ENCODE peak calls at places on chromosomes 3 and 15, in six cellular contexts. O, A, Z, J, F and U are unnamed samples.

GRCh38 chr15:26102988-26103387 is 239.9 kb upstream of the ATP10A start:
- DNase-seq in J (no peak), Z (no peak), O (no peak), F (peak), A (no peak), U (no peak)

GRCh38 chr15:40926659-40927496 is 2.3 kb upstream of the DLL4 start:
- DNase-seq in J (no peak), A (no peak), Z (no peak), F (no peak), O (no peak), U (no peak)

GRCh38 chr15:27059610-27060202 is 88.7 kb downstream of the GABRG3 start:
- DNase-seq in A (no peak), Z (peak), O (peak), J (peak), F (peak), U (peak)

GRCh38 chr15:100725121-100726069 is 123.0 kb downstream of the ASB7 start:
- DNase-seq in O (peak), J (peak), F (peak), Z (peak), A (no peak), U (peak)

GRCh38 chr3:33682770-33683169 is 35.3 kb downstream of the CLASP2 start:
- DNase-seq in A (no peak), F (no peak), Z (no peak), J (no peak), O (no peak), U (no peak)

GRCh38 chr3:173548261-173548660 is 150.7 kb downstream of the NLGN1 start:
- DNase-seq in A (no peak), J (no peak), O (no peak), F (no peak), Z (no peak), U (no peak)

GRCh38 chr3:140736863-140737460 is 59.1 kb downstream of the TRIM42 start:
- DNase-seq in A (peak), O (peak), J (peak), F (peak), Z (no peak), U (peak)

GRCh38 chr3:65945480-65945879 is 93.2 kb downstream of the MAGI1 start:
- DNase-seq in J (no peak), Z (no peak), F (peak), A (no peak), O (peak), U (no peak)

GRCh38 chr3:179658584-179658983 is 5.7 kb downstream of the USP13 start:
- DNase-seq in J (no peak), Z (no peak), O (no peak), F (no peak), A (no peak), U (no peak)

GRCh38 chr15:51193526-51193925 is 98.8 kb upstream of the TNFAIP8L3 start:
- DNase-seq in A (no peak), Z (no peak), F (no peak), J (peak), O (peak), U (peak)

GRCh38 chr3:157810924-157811718 is 295.1 kb downstream of the SHOX2 start:
- DNase-seq in J (no peak), F (no peak), A (no peak), Z (no peak), O (no peak), U (peak)

GRCh38 chr3:171286580-171287249 is 173.5 kb downstream of the TNIK start:
- DNase-seq in A (no peak), Z (no peak), J (no peak), O (peak), F (peak), U (peak)

GRCh38 chr3:55484191-55484644 is 2.9 kb downstream of the WNT5A start:
- DNase-seq in A (no peak), F (peak), O (no peak), Z (no peak), J (no peak), U (no peak)
- H3K4me3 ChIP-seq in A (no peak), F (peak), O (peak), Z (no peak), J (peak), U (peak)

DNA sequence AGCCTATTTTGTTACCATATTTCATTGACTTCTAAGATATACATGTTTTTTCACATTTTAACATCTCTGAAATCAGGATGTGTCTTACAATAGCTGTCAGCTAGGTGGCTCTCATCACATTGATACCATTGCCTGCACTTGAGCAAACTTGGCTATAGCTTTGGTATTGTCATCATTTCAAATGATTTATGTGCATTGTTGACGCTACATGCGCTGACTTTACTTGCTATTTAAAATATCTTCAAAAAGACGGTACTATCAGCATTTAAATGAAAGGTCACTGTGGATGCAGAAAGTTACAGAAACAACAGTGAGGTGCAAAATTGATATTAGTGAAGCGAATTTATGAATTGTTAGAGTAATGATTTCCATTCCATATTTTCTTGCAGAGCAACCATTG is 54.0 kb upstream of the ABHD2 start:
- DNase-seq in F (peak), Z (no peak), J (peak), A (no peak), O (peak), U (peak)
- TF ChIP-seq CTCF in F (peak), Z (no peak), J (peak), A (peak), O (peak), U (peak)

DNA sequence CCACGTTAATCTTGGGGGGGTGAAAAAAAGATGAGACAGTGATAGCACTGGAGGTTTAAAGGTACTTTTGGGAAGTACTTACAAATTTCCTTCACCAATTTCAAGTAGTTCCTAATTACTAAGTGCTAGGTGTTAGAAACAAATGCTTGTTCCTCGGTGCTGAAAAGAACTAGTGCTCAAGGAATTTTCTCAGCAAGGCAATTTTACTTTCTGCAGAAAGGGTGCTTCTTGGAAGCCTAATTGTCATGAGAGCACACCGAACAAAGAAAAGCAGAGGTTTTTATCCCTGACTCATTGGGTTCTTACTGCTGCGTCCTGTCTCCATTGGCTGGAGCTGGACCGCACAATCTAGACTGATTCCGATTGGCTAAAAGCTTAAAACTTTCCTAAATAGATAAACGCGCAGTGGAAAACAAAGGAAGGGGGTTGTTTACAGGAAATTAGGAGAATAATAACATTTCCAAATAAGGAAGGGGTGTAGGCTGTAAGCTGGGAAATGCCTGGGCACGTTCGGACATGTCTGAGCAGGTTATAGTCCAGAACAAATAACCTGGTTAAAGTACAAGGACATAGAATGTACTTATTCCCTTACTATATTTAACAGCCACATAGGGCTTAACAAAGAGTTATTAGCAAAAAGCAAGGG is 49.6 kb downstream of the CHD2 start:
- DNase-seq in A (no peak), J (no peak), F (no peak), Z (no peak), O (no peak), U (no peak)
- H3K4me3 ChIP-seq in A (no peak), J (no peak), F (no peak), Z (no peak), O (no peak), U (no peak)

GRCh38 chr15:83163032-83163431 is 44.6 kb downstream of the HDGFL3 start:
- DNase-seq in O (no peak), Z (no peak), F (no peak), A (no peak), J (no peak), U (no peak)

GRCh38 chr15:83164409-83165404 is 42.9 kb downstream of the HDGFL3 start:
- DNase-seq in J (no peak), O (peak), F (peak), Z (no peak), A (no peak), U (peak)

GRCh38 chr15:83170474-83171165 is 37.0 kb downstream of the HDGFL3 start:
- DNase-seq in A (no peak), O (peak), F (peak), J (no peak), Z (no peak), U (peak)

GRCh38 chr15:83166830-83167229 is 40.8 kb downstream of the HDGFL3 start:
- DNase-seq in A (no peak), J (no peak), F (no peak), O (no peak), Z (no peak), U (no peak)

GRCh38 chr15:83166218-83166617 is 41.4 kb downstream of the HDGFL3 start:
- DNase-seq in J (no peak), F (no peak), A (no peak), Z (no peak), O (peak), U (peak)
- TF ChIP-seq CTCF in J (no peak), F (no peak), A (no peak), Z (no peak), O (no peak), U (no peak)